ENCODE peak calls at places on chromosomes 12 and 14, in four cellular contexts. One of them, this sample, is unnamed.

GRCh38 chr14:35386673-35387125 is 17.9 kb downstream of the NFKBIA start:
- DNase-seq in GM20000: no peak
- DNase-seq in lower lobe of right lung: no peak
- DNase-seq in ELR: no peak
- DNase-seq in this sample: no peak

GRCh38 chr14:47278233-47278842 is 397.1 kb downstream of the MDGA2 start:
- DNase-seq in GM20000: peak; percentile 33
- DNase-seq in lower lobe of right lung: no peak
- DNase-seq in ELR: no peak
- DNase-seq in this sample: peak; percentile 8

GRCh38 chr12:102539651-102540553 is 59.5 kb upstream of the IGF1 start:
- DNase-seq in GM20000: no peak
- DNase-seq in lower lobe of right lung: no peak
- DNase-seq in ELR: peak; percentile 96
- DNase-seq in this sample: no peak

GRCh38 chr12:127670294-127670693 is 596.7 kb upstream of the TMEM132C start:
- DNase-seq in GM20000: no peak
- DNase-seq in lower lobe of right lung: no peak
- DNase-seq in ELR: no peak
- DNase-seq in this sample: no peak

GRCh38 chr14:23750357-23750756 is 114.2 kb downstream of the DHRS2 start:
- DNase-seq in GM20000: no peak
- DNase-seq in lower lobe of right lung: no peak
- DNase-seq in ELR: no peak
- DNase-seq in this sample: no peak

GRCh38 chr12:51371295-51371953 is 19.8 kb downstream of the GALNT6 start:
- DNase-seq in GM20000: no peak
- DNase-seq in lower lobe of right lung: no peak
- DNase-seq in ELR: peak; percentile 99
- DNase-seq in this sample: no peak

GRCh38 chr12:52870361-52871290 is 21.8 kb upstream of the KRT78 start:
- DNase-seq in GM20000: peak; percentile 84
- DNase-seq in lower lobe of right lung: peak; percentile 73
- DNase-seq in ELR: peak; percentile 74
- DNase-seq in this sample: no peak

GRCh38 chr12:5988659-5989116 is 43.6 kb upstream of the ANO2 start:
- DNase-seq in GM20000: peak; percentile 77
- DNase-seq in lower lobe of right lung: peak; percentile 86
- DNase-seq in ELR: peak; percentile 77
- DNase-seq in this sample: peak; percentile 12

GRCh38 chr12:44248436-44248835 is 412.6 kb downstream of the TMEM117 start:
- DNase-seq in GM20000: no peak
- DNase-seq in lower lobe of right lung: no peak
- DNase-seq in ELR: no peak
- DNase-seq in this sample: no peak

GRCh38 chr12:22851532-22851931 is 226.6 kb downstream of the ETNK1 start:
- DNase-seq in GM20000: no peak
- DNase-seq in lower lobe of right lung: no peak
- DNase-seq in ELR: no peak
- DNase-seq in this sample: no peak

GRCh38 chr12:121883315-121883660 is 5.3 kb upstream of the PSMD9 start:
- DNase-seq in GM20000: no peak
- DNase-seq in lower lobe of right lung: no peak
- DNase-seq in ELR: no peak
- DNase-seq in this sample: no peak

GRCh38 chr12:74641694-74642093 is 104.1 kb downstream of the ATXN7L3B start:
- DNase-seq in GM20000: no peak
- DNase-seq in lower lobe of right lung: no peak
- DNase-seq in ELR: no peak
- DNase-seq in this sample: no peak

GRCh38 chr14:87492556-87492955 is 500.4 kb downstream of the GALC start:
- DNase-seq in GM20000: no peak
- DNase-seq in lower lobe of right lung: no peak
- DNase-seq in ELR: no peak
- DNase-seq in this sample: no peak

GRCh38 chr12:27822076-27822712 is 42.2 kb upstream of the MANSC4 start:
- DNase-seq in GM20000: peak; percentile 60
- DNase-seq in lower lobe of right lung: no peak
- DNase-seq in ELR: peak; percentile 98
- DNase-seq in this sample: peak; percentile 73

GRCh38 chr12:3119192-3119744 is 42.1 kb downstream of the TSPAN9 start:
- DNase-seq in GM20000: no peak
- DNase-seq in lower lobe of right lung: no peak
- DNase-seq in ELR: no peak
- DNase-seq in this sample: no peak

GRCh38 chr12:53170245-53170644 is 10.3 kb upstream of the ZNF740 start:
- DNase-seq in GM20000: no peak
- DNase-seq in lower lobe of right lung: no peak
- DNase-seq in ELR: no peak
- DNase-seq in this sample: no peak

GRCh38 chr14:104930526-104931322 is 6.0 kb downstream of the PLD4 start:
- DNase-seq in GM20000: peak; percentile 18
- DNase-seq in lower lobe of right lung: no peak
- DNase-seq in ELR: no peak
- DNase-seq in this sample: no peak

GRCh38 chr12:24835377-24835776 is 113.5 kb downstream of the BCAT1 start:
- DNase-seq in GM20000: no peak
- DNase-seq in lower lobe of right lung: no peak
- DNase-seq in ELR: no peak
- DNase-seq in this sample: no peak

GRCh38 chr12:47772094-47772660 is 861 bp upstream of the SLC48A1 start:
- DNase-seq in GM20000: no peak
- DNase-seq in lower lobe of right lung: no peak
- DNase-seq in ELR: no peak
- DNase-seq in this sample: no peak

GRCh38 chr12:57416039-57416996 is 14.5 kb downstream of the R3HDM2 start:
- DNase-seq in GM20000: no peak
- DNase-seq in lower lobe of right lung: no peak
- DNase-seq in ELR: peak; percentile 65
- DNase-seq in this sample: no peak